ENCODE peak calls at places on chromosome 22, in four cellular contexts. T, U, F and K are unnamed samples.

GRCh38 chr22:33803371-33803770 is 116.9 kb downstream of the LARGE1 start:
- DNase-seq in U (no peak), T (no peak), F (no peak), K (no peak)

GRCh38 chr22:48560836-48561235 is 1266.8 kb downstream of the BRD1 start:
- DNase-seq in U (no peak), T (no peak), F (no peak), K (no peak)

GRCh38 chr22:32329202-32329645 is 28.4 kb upstream of the RFPL3 start:
- DNase-seq in U (no peak), F (no peak), T (peak), K (no peak)

GRCh38 chr22:32448980-32449379 is 15.3 kb downstream of the BPIFC start:
- DNase-seq in T (no peak), U (peak), F (no peak), K (peak)

GRCh38 chr22:31448382-31448781 is 41.3 kb downstream of the EIF4ENIF1 start:
- DNase-seq in F (no peak), T (no peak), U (no peak), K (no peak)

GRCh38 chr22:31947296-31947695 is 3.0 kb downstream of the YWHAH start:
- DNase-seq in F (no peak), T (no peak), U (no peak), K (no peak)

GRCh38 chr22:32650553-32651345 is 150.8 kb upstream of the TIMP3 start:
- DNase-seq in U (no peak), T (no peak), F (no peak), K (no peak)

GRCh38 chr22:40216041-40216756 is 38.5 kb downstream of the TNRC6B start:
- DNase-seq in U (no peak), T (peak), F (no peak), K (no peak)

GRCh38 chr22:40547729-40548143 is 88.8 kb downstream of the MRTFA start:
- DNase-seq in T (no peak), F (no peak), U (no peak), K (no peak)

GRCh38 chr22:48921411-48921903 is 906.2 kb downstream of the BRD1 start:
- DNase-seq in T (no peak), F (no peak), U (no peak), K (no peak)

GRCh38 chr22:50146440-50147228 is 23.9 kb upstream of the PANX2 start:
- DNase-seq in U (no peak), T (peak), F (peak), K (peak)

GRCh38 chr22:26547426-26547825 is 35.2 kb upstream of the TFIP11 start:
- DNase-seq in F (no peak), T (no peak), U (no peak), K (no peak)

GRCh38 chr22:20319041-20319744 is 667 bp downstream of the DGCR6L start:
- DNase-seq in T (peak), U (no peak), F (no peak), K (no peak)

GRCh38 chr22:31637938-31638618 is 23.9 kb downstream of the PISD start:
- DNase-seq in U (no peak), F (no peak), T (no peak), K (peak)

GRCh38 chr22:48675141-48675827 is 1152.4 kb downstream of the BRD1 start:
- DNase-seq in T (no peak), F (no peak), U (no peak), K (no peak)

GRCh38 chr22:24247564-24248344 is 2.9 kb upstream of the GGT5 start:
- DNase-seq in F (peak), U (peak), T (peak), K (peak)

GRCh38 chr22:30565341-30565740 is 9.1 kb downstream of the GAL3ST1 start:
- DNase-seq in T (no peak), U (no peak), F (no peak), K (no peak)

GRCh38 chr22:19429950-19430889 is 1.3 kb downstream of the HIRA start:
- DNase-seq in T (no peak), U (no peak), F (no peak), K (peak)

GRCh38 chr22:30205281-30206115 is 41.1 kb downstream of the LIF start:
- DNase-seq in F (no peak), T (peak), U (no peak), K (no peak)

GRCh38 chr22:30325724-30326703 is 727 bp downstream of the TBC1D10A start:
- DNase-seq in U (no peak), F (peak), T (peak), K (peak)

GRCh38 chr22:29587938-29588699 is 7.2 kb upstream of the NIPSNAP1 start:
- DNase-seq in F (no peak), T (no peak), U (no peak), K (peak)

GRCh38 chr22:49971232-49972162 is 10.9 kb downstream of the PIM3 start:
- DNase-seq in U (no peak), F (peak), T (peak), K (peak)

GRCh38 chr22:49701380-49702067 is 126.1 kb downstream of the BRD1 start:
- DNase-seq in T (no peak), U (no peak), F (no peak), K (no peak)

GRCh38 chr22:38927033-38927789 is 30.2 kb upstream of the APOBEC3A start:
- DNase-seq in F (peak), T (no peak), U (no peak), K (peak)
- TF ChIP-seq CTCF in F (peak), T (no peak), U (no peak), K (peak)

DNA sequence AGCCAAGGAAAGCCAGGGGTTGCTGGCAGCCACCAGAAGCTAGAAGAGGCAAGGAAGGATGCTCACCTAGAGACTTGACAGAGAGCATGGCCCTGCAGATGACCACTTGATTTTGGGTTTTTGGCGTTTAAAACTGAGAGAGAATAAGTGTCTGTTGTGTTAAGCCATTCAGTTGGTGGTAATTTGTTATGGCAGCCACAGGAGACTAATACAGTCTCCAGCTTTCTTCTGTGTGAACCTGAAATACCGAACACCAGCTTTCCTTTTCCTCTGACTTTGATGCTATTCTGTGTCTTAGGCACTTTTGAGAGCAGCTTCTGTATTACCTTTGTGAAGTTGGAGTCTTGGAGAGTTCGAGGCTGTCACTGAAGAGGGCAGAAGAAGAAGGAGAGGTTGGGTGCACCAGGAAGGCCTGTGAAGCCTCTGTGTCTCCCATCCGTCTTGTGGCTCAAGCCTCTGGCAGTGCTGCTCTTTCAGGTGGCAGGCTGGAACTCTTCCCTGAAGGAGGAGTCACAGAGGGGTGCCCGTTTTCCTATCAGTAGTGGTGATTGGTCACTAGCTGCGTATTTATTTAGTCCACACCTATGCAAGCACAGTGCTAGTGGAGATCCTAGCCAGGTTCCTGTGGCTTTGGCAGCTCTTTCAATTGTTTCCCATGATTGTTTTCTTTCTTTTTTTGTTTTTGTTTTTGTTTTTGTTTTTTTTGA is 2.5 kb downstream of the TBC1D22A start:
- DNase-seq in F (peak), T (no peak), U (no peak), K (no peak)
- TF ChIP-seq CTCF in F (no peak), T (no peak), U (no peak), K (no peak)

DNA sequence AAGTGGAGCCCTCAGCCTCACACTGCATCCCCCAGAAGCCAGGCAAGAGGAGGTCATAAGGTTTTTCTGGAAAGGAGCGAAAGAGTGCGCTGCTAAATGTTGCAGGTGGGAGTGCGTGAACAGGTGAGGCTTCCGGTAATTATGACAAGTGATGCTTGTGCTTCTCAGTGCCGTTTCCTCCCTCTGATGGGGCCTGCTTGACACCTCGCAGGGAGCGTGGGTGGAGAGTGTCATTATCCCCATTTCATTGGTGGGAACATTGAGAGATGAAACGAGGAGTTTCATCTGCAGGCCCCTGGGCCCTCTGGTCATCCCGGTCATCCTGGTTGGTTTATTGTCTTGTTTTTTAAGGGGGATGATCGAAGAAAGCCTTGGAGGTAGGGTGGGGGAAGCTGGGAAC is 57.5 kb downstream of the BCR start:
- DNase-seq in F (no peak), U (no peak), T (no peak), K (no peak)
- TF ChIP-seq CTCF in F (no peak), U (no peak), T (no peak), K (no peak)

GRCh38 chr22:37805878-37806277 is 1.9 kb upstream of the GCAT start:
- DNase-seq in U (no peak), T (no peak), F (no peak), K (no peak)
- TF ChIP-seq CTCF in U (no peak), T (no peak), F (no peak), K (no peak)

GRCh38 chr22:17131686-17132085 is 10.5 kb upstream of the TMEM121B start:
- DNase-seq in U (no peak), F (no peak), T (no peak), K (no peak)
- TF ChIP-seq CTCF in U (no peak), F (no peak), T (no peak), K (no peak)

GRCh38 chr22:23180301-23180892 is at the start of gene BCR:
- DNase-seq in U (no peak), T (no peak), F (peak), K (peak)
- TF ChIP-seq CTCF in U (no peak), T (no peak), F (no peak), K (no peak)

GRCh38 chr22:43955040-43955882 is at the start of gene SAMM50:
- DNase-seq in F (peak), U (peak), T (peak), K (peak)
- TF ChIP-seq CTCF in F (no peak), U (no peak), T (no peak), K (no peak)

DNA sequence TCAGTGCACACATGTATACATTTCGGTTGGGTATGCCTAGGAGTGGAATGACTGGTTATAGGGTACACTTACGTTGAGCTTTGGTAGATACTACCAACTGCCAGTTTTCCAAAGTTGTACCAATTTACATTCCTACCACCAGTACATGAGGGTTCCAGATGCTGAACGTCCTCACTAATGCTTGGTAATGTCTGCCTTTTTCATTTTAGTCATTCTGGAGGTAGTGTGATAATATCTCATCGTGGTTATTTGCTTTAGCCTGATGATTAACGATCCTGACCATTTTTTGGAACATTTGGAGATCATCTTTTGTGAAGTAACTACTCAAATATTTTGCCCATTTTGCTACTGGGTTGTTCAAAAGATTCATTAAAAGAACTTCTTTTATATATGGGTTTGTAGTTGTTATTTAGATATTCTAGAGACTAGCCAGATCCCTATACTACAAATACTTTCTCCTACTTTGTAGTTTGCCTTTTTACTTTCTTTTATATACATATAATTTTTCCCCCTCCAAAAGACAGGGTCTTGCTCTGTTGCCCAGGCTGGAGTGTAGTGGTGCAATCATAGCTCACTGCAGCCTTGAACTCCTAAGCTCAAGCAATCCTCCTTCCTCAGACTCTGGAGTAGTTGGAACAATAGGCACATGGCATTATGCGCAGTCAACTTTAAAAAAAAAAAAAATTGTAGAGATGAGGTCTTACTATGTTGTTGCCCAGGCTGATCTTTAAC is 62.1 kb downstream of the RBFOX2 start:
- DNase-seq in U (no peak), F (no peak), T (no peak), K (no peak)
- TF ChIP-seq CTCF in U (no peak), F (no peak), T (no peak), K (no peak)

DNA sequence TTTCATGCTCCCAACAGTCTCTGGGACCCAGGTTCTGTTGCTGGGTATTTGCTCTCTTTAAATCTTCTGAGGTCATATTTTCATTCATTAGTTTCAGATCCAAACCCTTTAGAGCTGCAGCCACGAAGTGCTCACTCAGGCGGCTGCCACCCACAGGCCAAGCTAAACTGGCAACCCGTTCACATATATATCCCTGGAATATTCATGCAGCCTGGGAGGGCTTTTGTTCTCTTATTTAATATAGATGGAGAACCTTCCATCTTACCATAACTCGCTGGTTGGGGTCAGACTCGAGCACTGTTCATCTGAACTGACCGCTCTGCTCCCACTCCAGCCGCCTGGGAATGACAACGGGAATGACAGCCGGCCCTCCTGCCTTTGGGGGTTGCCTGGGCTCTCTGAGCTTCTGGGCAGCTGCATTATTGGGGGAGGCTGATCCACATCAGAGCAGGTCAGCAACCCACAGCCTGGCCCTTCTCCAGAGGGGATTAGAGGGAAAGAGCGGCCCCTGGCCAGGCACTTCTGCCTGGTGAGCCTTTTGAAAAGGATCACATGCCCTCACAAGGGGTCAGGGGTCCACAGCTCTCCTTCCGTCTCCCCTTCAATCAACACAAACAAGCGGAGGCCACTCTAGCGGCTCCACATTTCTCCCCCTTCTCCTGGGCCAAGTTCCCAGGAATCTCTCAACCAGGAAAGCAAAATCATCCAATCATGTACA is 11.9 kb downstream of the TMEM184B start:
- DNase-seq in T (no peak), U (no peak), F (no peak), K (peak)
- TF ChIP-seq CTCF in T (no peak), U (no peak), F (no peak), K (no peak)